ENCODE peak calls at places on chromosome 20, in four cellular contexts. One of them, this sample, is unnamed.
A peak's percentile ranks its signal among the peaks of the same experiment; 100 is the strongest.

GRCh38 chr20:22703843-22704242 is 119.5 kb upstream of the FOXA2 start:
- DNase-seq in activated CD4-positive, alpha-beta T cell treated with anti-CD3 and anti-CD28 coated beads, Interleukin-2, amount 50 U/mL, for 4 hours: no peak
- DNase-seq in hepatic stellate cell: no peak
- DNase-seq in RWPE1: no peak
- DNase-seq in this sample: no peak

GRCh38 chr20:36658300-36658699 is 12.3 kb upstream of the SLA2 start:
- DNase-seq in activated CD4-positive, alpha-beta T cell treated with anti-CD3 and anti-CD28 coated beads, Interleukin-2, amount 50 U/mL, for 4 hours: no peak
- DNase-seq in hepatic stellate cell: no peak
- DNase-seq in RWPE1: no peak
- DNase-seq in this sample: no peak

GRCh38 chr20:50921055-50921454 is 10.2 kb downstream of the ADNP start:
- DNase-seq in activated CD4-positive, alpha-beta T cell treated with anti-CD3 and anti-CD28 coated beads, Interleukin-2, amount 50 U/mL, for 4 hours: no peak
- DNase-seq in hepatic stellate cell: no peak
- DNase-seq in RWPE1: peak; percentile 51
- DNase-seq in this sample: no peak

GRCh38 chr20:41178904-41179432 is 41.6 kb downstream of the PLCG1 start:
- DNase-seq in activated CD4-positive, alpha-beta T cell treated with anti-CD3 and anti-CD28 coated beads, Interleukin-2, amount 50 U/mL, for 4 hours: no peak
- DNase-seq in hepatic stellate cell: no peak
- DNase-seq in RWPE1: no peak
- DNase-seq in this sample: no peak

GRCh38 chr20:21505161-21505809 is 8.6 kb downstream of the NKX2-2 start:
- DNase-seq in activated CD4-positive, alpha-beta T cell treated with anti-CD3 and anti-CD28 coated beads, Interleukin-2, amount 50 U/mL, for 4 hours: peak; percentile 82
- DNase-seq in hepatic stellate cell: peak; percentile 70
- DNase-seq in RWPE1: peak; percentile 85
- DNase-seq in this sample: no peak

GRCh38 chr20:4322499-4322898 is 307.1 kb upstream of the RNF24 start:
- DNase-seq in activated CD4-positive, alpha-beta T cell treated with anti-CD3 and anti-CD28 coated beads, Interleukin-2, amount 50 U/mL, for 4 hours: no peak
- DNase-seq in hepatic stellate cell: no peak
- DNase-seq in RWPE1: no peak
- DNase-seq in this sample: no peak

GRCh38 chr20:53050338-53050737 is 78.2 kb downstream of the TSHZ2 start:
- DNase-seq in activated CD4-positive, alpha-beta T cell treated with anti-CD3 and anti-CD28 coated beads, Interleukin-2, amount 50 U/mL, for 4 hours: peak; percentile 33
- DNase-seq in hepatic stellate cell: no peak
- DNase-seq in RWPE1: no peak
- DNase-seq in this sample: no peak

GRCh38 chr20:36462440-36463211 is 78.7 kb upstream of the MYL9 start:
- DNase-seq in activated CD4-positive, alpha-beta T cell treated with anti-CD3 and anti-CD28 coated beads, Interleukin-2, amount 50 U/mL, for 4 hours: no peak
- DNase-seq in hepatic stellate cell: peak; percentile 48
- DNase-seq in RWPE1: peak; percentile 51
- DNase-seq in this sample: no peak

GRCh38 chr20:25178563-25179438 is 16.7 kb upstream of the ENTPD6 start:
- DNase-seq in activated CD4-positive, alpha-beta T cell treated with anti-CD3 and anti-CD28 coated beads, Interleukin-2, amount 50 U/mL, for 4 hours: no peak
- DNase-seq in hepatic stellate cell: peak; percentile 67
- DNase-seq in RWPE1: peak; percentile 96
- DNase-seq in this sample: peak; percentile 70

GRCh38 chr20:25136643-25137559 is 55.0 kb upstream of the VSX1 start:
- DNase-seq in activated CD4-positive, alpha-beta T cell treated with anti-CD3 and anti-CD28 coated beads, Interleukin-2, amount 50 U/mL, for 4 hours: no peak
- DNase-seq in hepatic stellate cell: peak; percentile 93
- DNase-seq in RWPE1: peak; percentile 67
- DNase-seq in this sample: peak; percentile 73

GRCh38 chr20:48689388-48689787 is 138.4 kb downstream of the PREX1 start:
- DNase-seq in activated CD4-positive, alpha-beta T cell treated with anti-CD3 and anti-CD28 coated beads, Interleukin-2, amount 50 U/mL, for 4 hours: no peak
- DNase-seq in hepatic stellate cell: no peak
- DNase-seq in RWPE1: no peak
- DNase-seq in this sample: no peak

GRCh38 chr20:17614812-17615644 is 45.2 kb downstream of the DSTN start:
- DNase-seq in activated CD4-positive, alpha-beta T cell treated with anti-CD3 and anti-CD28 coated beads, Interleukin-2, amount 50 U/mL, for 4 hours: no peak
- DNase-seq in hepatic stellate cell: peak; percentile 11
- DNase-seq in RWPE1: no peak
- DNase-seq in this sample: no peak

GRCh38 chr20:20368414-20369352 is 779 bp downstream of the INSM1 start:
- DNase-seq in activated CD4-positive, alpha-beta T cell treated with anti-CD3 and anti-CD28 coated beads, Interleukin-2, amount 50 U/mL, for 4 hours: no peak
- DNase-seq in hepatic stellate cell: no peak
- DNase-seq in RWPE1: no peak
- DNase-seq in this sample: no peak

GRCh38 chr20:22630698-22631097 is 46.3 kb upstream of the FOXA2 start:
- DNase-seq in activated CD4-positive, alpha-beta T cell treated with anti-CD3 and anti-CD28 coated beads, Interleukin-2, amount 50 U/mL, for 4 hours: no peak
- DNase-seq in hepatic stellate cell: no peak
- DNase-seq in RWPE1: no peak
- DNase-seq in this sample: no peak

GRCh38 chr20:4160761-4161305 is 145.5 kb upstream of the RNF24 start:
- DNase-seq in activated CD4-positive, alpha-beta T cell treated with anti-CD3 and anti-CD28 coated beads, Interleukin-2, amount 50 U/mL, for 4 hours: peak; percentile 37
- DNase-seq in hepatic stellate cell: no peak
- DNase-seq in RWPE1: no peak
- DNase-seq in this sample: no peak

GRCh38 chr20:818001-818664 is 15.4 kb upstream of the FAM110A start:
- DNase-seq in activated CD4-positive, alpha-beta T cell treated with anti-CD3 and anti-CD28 coated beads, Interleukin-2, amount 50 U/mL, for 4 hours: no peak
- DNase-seq in hepatic stellate cell: no peak
- DNase-seq in RWPE1: peak; percentile 88
- DNase-seq in this sample: no peak

GRCh38 chr20:9306521-9306920 is 207.9 kb upstream of the LAMP5 start:
- DNase-seq in activated CD4-positive, alpha-beta T cell treated with anti-CD3 and anti-CD28 coated beads, Interleukin-2, amount 50 U/mL, for 4 hours: no peak
- DNase-seq in hepatic stellate cell: peak; percentile 22
- DNase-seq in RWPE1: peak; percentile 76
- DNase-seq in this sample: no peak

GRCh38 chr20:41169184-41169690 is 31.9 kb downstream of the PLCG1 start:
- DNase-seq in activated CD4-positive, alpha-beta T cell treated with anti-CD3 and anti-CD28 coated beads, Interleukin-2, amount 50 U/mL, for 4 hours: no peak
- DNase-seq in hepatic stellate cell: no peak
- DNase-seq in RWPE1: no peak
- DNase-seq in this sample: no peak

GRCh38 chr20:53162251-53162835 is 190.2 kb downstream of the TSHZ2 start:
- DNase-seq in activated CD4-positive, alpha-beta T cell treated with anti-CD3 and anti-CD28 coated beads, Interleukin-2, amount 50 U/mL, for 4 hours: no peak
- DNase-seq in hepatic stellate cell: no peak
- DNase-seq in RWPE1: peak; percentile 78
- DNase-seq in this sample: peak; percentile 56

GRCh38 chr20:23412026-23412425 is 9.3 kb downstream of the NAPB start:
- DNase-seq in activated CD4-positive, alpha-beta T cell treated with anti-CD3 and anti-CD28 coated beads, Interleukin-2, amount 50 U/mL, for 4 hours: no peak
- DNase-seq in hepatic stellate cell: no peak
- DNase-seq in RWPE1: no peak
- DNase-seq in this sample: no peak

GRCh38 chr20:45993197-45993951 is 15.3 kb upstream of the MMP9 start:
- DNase-seq in activated CD4-positive, alpha-beta T cell treated with anti-CD3 and anti-CD28 coated beads, Interleukin-2, amount 50 U/mL, for 4 hours: no peak
- DNase-seq in hepatic stellate cell: no peak
- DNase-seq in RWPE1: peak; percentile 100
- DNase-seq in this sample: peak; percentile 66

GRCh38 chr20:20797521-20798310 is 85.3 kb upstream of the RALGAPA2 start:
- DNase-seq in activated CD4-positive, alpha-beta T cell treated with anti-CD3 and anti-CD28 coated beads, Interleukin-2, amount 50 U/mL, for 4 hours: no peak
- DNase-seq in hepatic stellate cell: no peak
- DNase-seq in RWPE1: no peak
- DNase-seq in this sample: no peak

GRCh38 chr20:61589055-61589385 is 337.0 kb downstream of the CDH4 start:
- DNase-seq in activated CD4-positive, alpha-beta T cell treated with anti-CD3 and anti-CD28 coated beads, Interleukin-2, amount 50 U/mL, for 4 hours: no peak
- DNase-seq in hepatic stellate cell: peak; percentile 77
- DNase-seq in RWPE1: peak; percentile 79
- DNase-seq in this sample: no peak

GRCh38 chr20:19969106-19969505 is 48.1 kb upstream of the NAA20 start:
- DNase-seq in activated CD4-positive, alpha-beta T cell treated with anti-CD3 and anti-CD28 coated beads, Interleukin-2, amount 50 U/mL, for 4 hours: no peak
- DNase-seq in hepatic stellate cell: no peak
- DNase-seq in RWPE1: no peak
- DNase-seq in this sample: no peak

GRCh38 chr20:17995967-17996819 is 27.4 kb downstream of the MGME1 start:
- DNase-seq in activated CD4-positive, alpha-beta T cell treated with anti-CD3 and anti-CD28 coated beads, Interleukin-2, amount 50 U/mL, for 4 hours: peak; percentile 19
- DNase-seq in hepatic stellate cell: peak; percentile 59
- DNase-seq in RWPE1: peak; percentile 70
- DNase-seq in this sample: peak; percentile 16

GRCh38 chr20:23024701-23025100 is 10.4 kb upstream of the SSTR4 start:
- DNase-seq in activated CD4-positive, alpha-beta T cell treated with anti-CD3 and anti-CD28 coated beads, Interleukin-2, amount 50 U/mL, for 4 hours: no peak
- DNase-seq in hepatic stellate cell: no peak
- DNase-seq in RWPE1: no peak
- DNase-seq in this sample: no peak

GRCh38 chr20:63070771-63071540 is 64.2 kb upstream of the BHLHE23 start:
- DNase-seq in activated CD4-positive, alpha-beta T cell treated with anti-CD3 and anti-CD28 coated beads, Interleukin-2, amount 50 U/mL, for 4 hours: no peak
- DNase-seq in hepatic stellate cell: no peak
- DNase-seq in RWPE1: no peak
- DNase-seq in this sample: no peak

GRCh38 chr20:33394718-33395117 is 6.6 kb downstream of the CDK5RAP1 start:
- DNase-seq in activated CD4-positive, alpha-beta T cell treated with anti-CD3 and anti-CD28 coated beads, Interleukin-2, amount 50 U/mL, for 4 hours: no peak
- DNase-seq in hepatic stellate cell: no peak
- DNase-seq in RWPE1: no peak
- DNase-seq in this sample: no peak

This sample was measured in T1000.